ENCODE peak calls at places on chromosomes 1 and 21, in eight cellular contexts. R, B, T, S, Z, M, V and D are unnamed samples.

GRCh38 chr1:199857103-199857502 is 170.4 kb upstream of the NR5A2 start:
- DNase-seq in Z (peak; percentile 54), B (no peak), S (no peak), R (peak; percentile 7), V (no peak), T (no peak), M (no peak), D (no peak)

GRCh38 chr1:171141336-171142051 is 43.6 kb upstream of the FMO2 start:
- DNase-seq in V (peak; percentile 98), M (no peak), Z (no peak), B (no peak), T (peak; percentile 22), R (peak; percentile 87), S (peak; percentile 70), D (no peak)

GRCh38 chr1:158246650-158247049 is 7.6 kb upstream of the CD1A start:
- DNase-seq in T (no peak), V (no peak), Z (peak; percentile 36), M (no peak), R (no peak), B (peak; percentile 23), S (no peak), D (no peak)

GRCh38 chr1:56864430-56864829 is 9.8 kb downstream of the C8A start:
- DNase-seq in R (no peak), M (no peak), V (no peak), Z (peak; percentile 35), T (no peak), B (no peak), S (no peak), D (no peak)

GRCh38 chr1:193260925-193261324 is 74.5 kb upstream of the B3GALT2 start:
- DNase-seq in T (no peak), S (no peak), Z (no peak), M (no peak), V (no peak), R (no peak), B (no peak), D (no peak)

GRCh38 chr1:154943649-154944421 is 7.3 kb upstream of the PMVK start:
- DNase-seq in M (peak; percentile 70), R (no peak), B (no peak), Z (peak; percentile 47), S (no peak), T (peak; percentile 91), V (no peak), D (no peak)

GRCh38 chr21:35843911-35844667 is 216.2 kb downstream of the SETD4 start:
- DNase-seq in M (no peak), S (no peak), Z (no peak), R (no peak), B (no peak), V (no peak), T (no peak), D (no peak)

GRCh38 chr1:65985393-65986066 is 192.8 kb downstream of the PDE4B start:
- DNase-seq in T (no peak), R (no peak), B (no peak), Z (no peak), M (no peak), S (no peak), V (no peak), D (no peak)

GRCh38 chr21:36811762-36812161 is 112.8 kb downstream of the SIM2 start:
- DNase-seq in V (no peak), B (no peak), R (no peak), T (no peak), M (no peak), S (no peak), Z (no peak), D (no peak)

GRCh38 chr1:109802136-109802900 is 38.6 kb upstream of the EPS8L3 start:
- DNase-seq in M (no peak), S (peak; percentile 47), V (no peak), R (no peak), T (no peak), B (no peak), Z (no peak), D (no peak)

GRCh38 chr1:20481643-20482498 is 4.1 kb downstream of the CAMK2N1 start:
- DNase-seq in T (no peak), M (no peak), V (no peak), R (no peak), B (no peak), S (no peak), Z (no peak), D (no peak)